ENCODE peak calls at places on chromosomes 7 and 10, in six cellular contexts. One of them, this sample, is unnamed.

GRCh38 chr7:34077168-34077567 is 171.8 kb downstream of the BMPER start:
- DNase-seq in astrocyte of the spinal cord: no peak
- DNase-seq in astrocyte: no peak
- DNase-seq in pancreas: no peak
- DNase-seq in dorsolateral prefrontal cortex: no peak
- DNase-seq in mesenchymal stem cell: no peak
- DNase-seq in this sample: no peak

GRCh38 chr10:43409385-43410109 is 561 bp upstream of the HNRNPF start:
- DNase-seq in astrocyte of the spinal cord: no peak
- DNase-seq in astrocyte: no peak
- DNase-seq in pancreas: peak; percentile 60
- DNase-seq in dorsolateral prefrontal cortex: peak; percentile 53
- DNase-seq in mesenchymal stem cell: no peak
- DNase-seq in this sample: no peak

GRCh38 chr7:140674356-140674800 is 1.6 kb downstream of the ADCK2 start:
- DNase-seq in astrocyte of the spinal cord: no peak
- DNase-seq in astrocyte: no peak
- DNase-seq in pancreas: no peak
- DNase-seq in dorsolateral prefrontal cortex: no peak
- DNase-seq in mesenchymal stem cell: no peak
- DNase-seq in this sample: no peak

GRCh38 chr10:88989824-88990527 is 622 bp upstream of the FAS start:
- DNase-seq in astrocyte of the spinal cord: peak; percentile 77
- DNase-seq in astrocyte: peak; percentile 71
- DNase-seq in pancreas: no peak
- DNase-seq in dorsolateral prefrontal cortex: no peak
- DNase-seq in mesenchymal stem cell: peak; percentile 87
- DNase-seq in this sample: no peak

GRCh38 chr10:131906269-131906639 is 5.4 kb downstream of the PPP2R2D start:
- DNase-seq in astrocyte of the spinal cord: no peak
- DNase-seq in astrocyte: no peak
- DNase-seq in pancreas: no peak
- DNase-seq in dorsolateral prefrontal cortex: no peak
- DNase-seq in mesenchymal stem cell: no peak
- DNase-seq in this sample: no peak

GRCh38 chr7:47383696-47384445 is 198.0 kb downstream of the TNS3 start:
- DNase-seq in astrocyte of the spinal cord: no peak
- DNase-seq in astrocyte: no peak
- DNase-seq in pancreas: peak; percentile 41
- DNase-seq in dorsolateral prefrontal cortex: no peak
- DNase-seq in mesenchymal stem cell: no peak
- DNase-seq in this sample: no peak

GRCh38 chr7:73893342-73894101 is 32.6 kb downstream of the TMEM270 start:
- DNase-seq in astrocyte of the spinal cord: peak; percentile 35
- DNase-seq in astrocyte: peak; percentile 45
- DNase-seq in pancreas: no peak
- DNase-seq in dorsolateral prefrontal cortex: peak; percentile 22
- DNase-seq in mesenchymal stem cell: no peak
- DNase-seq in this sample: peak; percentile 60

GRCh38 chr7:159022238-159022993 is 122.3 kb downstream of the VIPR2 start:
- DNase-seq in astrocyte of the spinal cord: peak; percentile 17
- DNase-seq in astrocyte: no peak
- DNase-seq in pancreas: peak; percentile 58
- DNase-seq in dorsolateral prefrontal cortex: peak; percentile 8
- DNase-seq in mesenchymal stem cell: peak; percentile 13
- DNase-seq in this sample: no peak

GRCh38 chr10:108327706-108328105 is 1163.2 kb upstream of the SORCS1 start:
- DNase-seq in astrocyte of the spinal cord: peak; percentile 7
- DNase-seq in astrocyte: peak; percentile 9
- DNase-seq in pancreas: no peak
- DNase-seq in dorsolateral prefrontal cortex: no peak
- DNase-seq in mesenchymal stem cell: no peak
- DNase-seq in this sample: no peak

GRCh38 chr7:45716380-45717203 is 142.4 kb downstream of the ADCY1 start:
- DNase-seq in astrocyte of the spinal cord: no peak
- DNase-seq in astrocyte: no peak
- DNase-seq in pancreas: no peak
- DNase-seq in dorsolateral prefrontal cortex: no peak
- DNase-seq in mesenchymal stem cell: no peak
- DNase-seq in this sample: no peak

GRCh38 chr7:28565990-28566389 is 153.7 kb downstream of the CREB5 start:
- DNase-seq in astrocyte of the spinal cord: no peak
- DNase-seq in astrocyte: no peak
- DNase-seq in pancreas: no peak
- DNase-seq in dorsolateral prefrontal cortex: no peak
- DNase-seq in mesenchymal stem cell: no peak
- DNase-seq in this sample: no peak

GRCh38 chr7:99137418-99138180 is 6.3 kb downstream of the SMURF1 start:
- DNase-seq in astrocyte of the spinal cord: peak; percentile 76
- DNase-seq in astrocyte: peak; percentile 90
- DNase-seq in pancreas: no peak
- DNase-seq in dorsolateral prefrontal cortex: peak; percentile 48
- DNase-seq in mesenchymal stem cell: peak; percentile 80
- DNase-seq in this sample: peak; percentile 71

GRCh38 chr10:118472415-118472814 is 123.0 kb downstream of the PRLHR start:
- DNase-seq in astrocyte of the spinal cord: no peak
- DNase-seq in astrocyte: no peak
- DNase-seq in pancreas: no peak
- DNase-seq in dorsolateral prefrontal cortex: no peak
- DNase-seq in mesenchymal stem cell: no peak
- DNase-seq in this sample: no peak

GRCh38 chr10:78225611-78226010 is 191.9 kb downstream of the RPS24 start:
- DNase-seq in astrocyte of the spinal cord: no peak
- DNase-seq in astrocyte: no peak
- DNase-seq in pancreas: no peak
- DNase-seq in dorsolateral prefrontal cortex: no peak
- DNase-seq in mesenchymal stem cell: no peak
- DNase-seq in this sample: no peak

GRCh38 chr10:108970016-108970415 is 953.3 kb downstream of the XPNPEP1 start:
- DNase-seq in astrocyte of the spinal cord: peak; percentile 15
- DNase-seq in astrocyte: peak; percentile 31
- DNase-seq in pancreas: no peak
- DNase-seq in dorsolateral prefrontal cortex: no peak
- DNase-seq in mesenchymal stem cell: peak; percentile 64
- DNase-seq in this sample: peak; percentile 19

GRCh38 chr10:114708717-114709352 is 50.8 kb upstream of the ABLIM1 start:
- DNase-seq in astrocyte of the spinal cord: peak; percentile 87
- DNase-seq in astrocyte: peak; percentile 94
- DNase-seq in pancreas: no peak
- DNase-seq in dorsolateral prefrontal cortex: no peak
- DNase-seq in mesenchymal stem cell: peak; percentile 79
- DNase-seq in this sample: no peak

GRCh38 chr7:128835790-128836641 is 5.8 kb downstream of the FLNC start:
- DNase-seq in astrocyte of the spinal cord: peak; percentile 59
- DNase-seq in astrocyte: peak; percentile 69
- DNase-seq in pancreas: peak; percentile 48
- DNase-seq in dorsolateral prefrontal cortex: peak; percentile 50
- DNase-seq in mesenchymal stem cell: no peak
- DNase-seq in this sample: peak; percentile 50

GRCh38 chr10:74589226-74589673 is 237.2 kb upstream of the KAT6B start:
- DNase-seq in astrocyte of the spinal cord: peak; percentile 99
- DNase-seq in astrocyte: peak; percentile 99
- DNase-seq in pancreas: peak; percentile 74
- DNase-seq in dorsolateral prefrontal cortex: peak; percentile 92
- DNase-seq in mesenchymal stem cell: peak; percentile 90
- DNase-seq in this sample: no peak

GRCh38 chr7:33040803-33041516 is 21.6 kb downstream of the NT5C3A start:
- DNase-seq in astrocyte of the spinal cord: no peak
- DNase-seq in astrocyte: no peak
- DNase-seq in pancreas: no peak
- DNase-seq in dorsolateral prefrontal cortex: no peak
- DNase-seq in mesenchymal stem cell: peak; percentile 29
- DNase-seq in this sample: no peak

GRCh38 chr10:24238527-24239247 is 29.7 kb downstream of the KIAA1217 start:
- DNase-seq in astrocyte of the spinal cord: no peak
- DNase-seq in astrocyte: no peak
- DNase-seq in pancreas: no peak
- DNase-seq in dorsolateral prefrontal cortex: no peak
- DNase-seq in mesenchymal stem cell: no peak
- DNase-seq in this sample: no peak

GRCh38 chr7:99108615-99109014 is 35.3 kb downstream of the SMURF1 start:
- DNase-seq in astrocyte of the spinal cord: no peak
- DNase-seq in astrocyte: peak; percentile 56
- DNase-seq in pancreas: no peak
- DNase-seq in dorsolateral prefrontal cortex: no peak
- DNase-seq in mesenchymal stem cell: no peak
- DNase-seq in this sample: no peak

GRCh38 chr10:72727128-72727527 is 35.2 kb downstream of the MCU start:
- DNase-seq in astrocyte of the spinal cord: no peak
- DNase-seq in astrocyte: no peak
- DNase-seq in pancreas: no peak
- DNase-seq in dorsolateral prefrontal cortex: no peak
- DNase-seq in mesenchymal stem cell: peak; percentile 43
- DNase-seq in this sample: no peak

GRCh38 chr7:128867842-128868623 is 5.4 kb downstream of the ATP6V1F start:
- DNase-seq in astrocyte of the spinal cord: no peak
- DNase-seq in astrocyte: peak; percentile 22
- DNase-seq in pancreas: no peak
- DNase-seq in dorsolateral prefrontal cortex: no peak
- DNase-seq in mesenchymal stem cell: peak; percentile 23
- DNase-seq in this sample: no peak

GRCh38 chr10:43946445-43946844 is 297.8 kb upstream of the ZNF32 start:
- DNase-seq in astrocyte of the spinal cord: no peak
- DNase-seq in astrocyte: no peak
- DNase-seq in pancreas: no peak
- DNase-seq in dorsolateral prefrontal cortex: peak; percentile 2
- DNase-seq in mesenchymal stem cell: no peak
- DNase-seq in this sample: no peak

GRCh38 chr7:24422611-24423010 is 138.6 kb downstream of the NPY start:
- DNase-seq in astrocyte of the spinal cord: no peak
- DNase-seq in astrocyte: no peak
- DNase-seq in pancreas: no peak
- DNase-seq in dorsolateral prefrontal cortex: no peak
- DNase-seq in mesenchymal stem cell: no peak
- DNase-seq in this sample: no peak

GRCh38 chr7:193538-194256 is 1.3 kb downstream of the FAM20C start:
- DNase-seq in astrocyte of the spinal cord: no peak
- DNase-seq in astrocyte: no peak
- DNase-seq in pancreas: peak; percentile 71
- DNase-seq in dorsolateral prefrontal cortex: no peak
- DNase-seq in mesenchymal stem cell: peak; percentile 8
- DNase-seq in this sample: peak; percentile 90

DNA sequence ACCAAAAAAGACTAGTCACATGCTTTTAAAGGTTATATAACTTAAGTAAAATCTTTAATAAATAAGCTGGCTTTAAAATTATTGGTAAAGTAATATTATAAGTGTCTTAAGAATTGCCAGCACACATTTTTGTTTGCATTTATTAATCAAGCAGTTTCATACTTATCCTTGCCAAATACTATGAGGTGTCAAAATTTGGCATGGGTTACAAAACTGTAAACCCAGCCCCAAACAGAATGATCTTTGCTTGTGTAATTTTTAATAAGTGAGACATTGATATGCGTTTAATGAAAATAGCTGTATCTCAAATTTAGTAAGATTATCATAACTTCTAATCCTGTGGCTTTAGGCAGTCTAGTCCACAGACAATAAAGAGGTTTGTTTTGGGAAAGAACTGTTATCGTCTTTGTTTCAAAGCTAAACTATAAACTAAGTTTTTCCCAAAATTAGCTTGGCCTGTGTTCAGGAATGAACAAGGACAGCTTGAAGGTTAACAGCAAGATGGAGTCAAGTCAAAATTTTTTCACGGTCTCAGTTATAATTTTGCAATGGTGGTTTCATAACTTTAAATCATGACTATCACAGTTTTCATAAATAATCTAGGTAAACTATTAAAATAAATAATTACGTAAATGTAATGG is 72.8 kb downstream of the ST8SIA6 start:
- DNase-seq in astrocyte of the spinal cord: no peak
- DNase-seq in astrocyte: no peak
- DNase-seq in pancreas: no peak
- DNase-seq in dorsolateral prefrontal cortex: no peak
- DNase-seq in mesenchymal stem cell: no peak
- DNase-seq in this sample: no peak
- H3K4me3 ChIP-seq in astrocyte of the spinal cord: no peak overlapping the region
- H3K4me3 ChIP-seq in astrocyte: no peak overlapping the region
- H3K4me3 ChIP-seq in pancreas: no peak overlapping the region
- H3K4me3 ChIP-seq in dorsolateral prefrontal cortex: no peak overlapping the region
- H3K4me3 ChIP-seq in mesenchymal stem cell: no peak overlapping the region
- H3K4me3 ChIP-seq in this sample: no peak overlapping the region

GRCh38 chr10:22344781-22345300 is 455 bp upstream of the SPAG6 start:
- DNase-seq in astrocyte of the spinal cord: no peak
- DNase-seq in astrocyte: no peak
- DNase-seq in pancreas: no peak
- DNase-seq in dorsolateral prefrontal cortex: no peak
- DNase-seq in mesenchymal stem cell: peak; percentile 2
- DNase-seq in this sample: peak; percentile 23
- H3K4me3 ChIP-seq in astrocyte of the spinal cord: no peak overlapping the region
- H3K4me3 ChIP-seq in astrocyte: no peak overlapping the region
- H3K4me3 ChIP-seq in pancreas: peak overlapping the region; percentile 35
- H3K4me3 ChIP-seq in dorsolateral prefrontal cortex: peak overlapping the region; percentile 56
- H3K4me3 ChIP-seq in mesenchymal stem cell: no peak overlapping the region
- H3K4me3 ChIP-seq in this sample: peak overlapping the region; percentile 47

DNA sequence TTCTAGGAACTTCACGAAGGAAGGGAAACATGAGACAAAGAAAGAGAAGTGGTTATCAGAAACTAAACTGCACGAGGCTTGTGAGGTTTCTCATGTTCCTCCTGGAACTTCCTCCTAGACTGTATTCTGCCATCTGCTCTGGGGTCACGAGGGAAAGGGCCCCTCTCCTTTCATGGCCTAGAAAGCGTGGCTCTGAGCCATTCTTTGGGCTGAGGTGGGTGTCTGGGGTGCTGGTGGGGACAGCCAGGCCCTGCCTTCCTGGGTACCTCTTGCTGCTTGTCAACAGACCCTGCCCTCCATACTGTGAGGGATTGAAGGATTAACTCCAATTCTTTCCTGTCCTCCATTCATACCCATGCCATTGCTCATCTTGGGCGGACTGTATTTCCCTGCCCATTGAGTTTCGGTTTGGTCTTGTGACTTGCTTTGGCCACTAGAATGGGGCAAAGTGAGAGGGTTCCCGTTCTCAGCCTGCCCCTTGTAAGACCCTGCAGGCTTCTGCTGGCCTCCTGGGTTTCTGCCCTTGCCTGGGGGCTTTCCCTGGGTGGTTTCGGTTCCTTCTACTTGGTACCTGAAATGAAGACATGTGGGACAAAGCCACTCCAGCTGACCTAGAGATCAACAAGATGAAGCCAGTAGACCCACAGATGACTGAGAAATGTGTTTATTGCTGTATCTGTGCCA is 14.9 kb upstream of the GIMAP8 start:
- DNase-seq in astrocyte of the spinal cord: no peak
- DNase-seq in astrocyte: no peak
- DNase-seq in pancreas: no peak
- DNase-seq in dorsolateral prefrontal cortex: peak; percentile 18
- DNase-seq in mesenchymal stem cell: no peak
- DNase-seq in this sample: no peak
- H3K4me3 ChIP-seq in astrocyte of the spinal cord: no peak overlapping the region
- H3K4me3 ChIP-seq in astrocyte: no peak overlapping the region
- H3K4me3 ChIP-seq in pancreas: no peak overlapping the region
- H3K4me3 ChIP-seq in dorsolateral prefrontal cortex: no peak overlapping the region
- H3K4me3 ChIP-seq in mesenchymal stem cell: no peak overlapping the region
- H3K4me3 ChIP-seq in this sample: no peak overlapping the region

GRCh38 chr10:122953827-122954730 is at the start of gene C10orf88:
- DNase-seq in astrocyte of the spinal cord: peak; percentile 99
- DNase-seq in astrocyte: peak; percentile 96
- DNase-seq in pancreas: peak; percentile 96
- DNase-seq in dorsolateral prefrontal cortex: peak; percentile 96
- DNase-seq in mesenchymal stem cell: peak; percentile 98
- DNase-seq in this sample: peak; percentile 96
- H3K4me3 ChIP-seq in astrocyte of the spinal cord: peak within 1 kb of the TSS; percentile 80
- H3K4me3 ChIP-seq in astrocyte: peak within 1 kb of the TSS; percentile 74
- H3K4me3 ChIP-seq in pancreas: peak within 1 kb of the TSS; percentile 85
- H3K4me3 ChIP-seq in dorsolateral prefrontal cortex: peak within 1 kb of the TSS; percentile 82
- H3K4me3 ChIP-seq in mesenchymal stem cell: peak within 1 kb of the TSS; percentile 80
- H3K4me3 ChIP-seq in this sample: peak within 1 kb of the TSS; percentile 83